ENCODE peak calls at places on chromosome 2, in seven cellular contexts. U is DMS 273 treated with DMSO at 0.1 percent for 48 hours; B is stimulated activated CD8-positive, alpha-beta memory T cell treated with anti-CD3 and anti-CD28 coated beads, Interleukin-15, amount 100 ng/mL, for 24 hours; A is cardiac septum; H is AML-193; S is uterus; V is endothelial cell. T is an unnamed sample.

GRCh38 chr2:11567631-11568031 is 33.8 kb downstream of the GREB1 start:
- DNase-seq in U (no peak), B (no peak), A (no peak), H (no peak), S (peak; percentile 38), V (no peak), T (no peak)

GRCh38 chr2:237885171-237885930 is 25.9 kb downstream of the RAMP1 start:
- DNase-seq in U (no peak), B (no peak), A (no peak), H (no peak), S (peak; percentile 76), V (no peak), T (no peak)

GRCh38 chr2:229728360-229728759 is 14.0 kb upstream of the DNER start:
- DNase-seq in U (no peak), B (no peak), A (no peak), H (no peak), S (no peak), V (no peak), T (no peak)

GRCh38 chr2:73896362-73897239 is 3.8 kb downstream of the ACTG2 start:
- DNase-seq in U (no peak), B (no peak), A (no peak), H (no peak), S (no peak), V (no peak), T (no peak)

GRCh38 chr2:227939271-227940027 is 68.0 kb downstream of the DAW1 start:
- DNase-seq in U (no peak), B (no peak), A (no peak), H (peak; percentile 5), S (no peak), V (no peak), T (peak; percentile 36)

GRCh38 chr2:101776172-101777043 is 78.9 kb downstream of the MAP4K4 start:
- DNase-seq in U (peak; percentile 26), B (no peak), A (no peak), H (no peak), S (no peak), V (peak; percentile 33), T (peak; percentile 54)

GRCh38 chr2:59184281-59185020 is 943.3 kb upstream of the FANCL start:
- DNase-seq in U (no peak), B (no peak), A (no peak), H (no peak), S (no peak), V (no peak), T (no peak)

GRCh38 chr2:18123211-18123570 is 244.7 kb downstream of the KCNS3 start:
- DNase-seq in U (no peak), B (no peak), A (no peak), H (no peak), S (no peak), V (no peak), T (no peak)

GRCh38 chr2:108933691-108934117 is 55.3 kb downstream of the EDAR start:
- DNase-seq in U (no peak), B (no peak), A (no peak), H (no peak), S (no peak), V (no peak), T (no peak)

GRCh38 chr2:14261771-14262170 is 370.7 kb upstream of the LRATD1 start:
- DNase-seq in U (no peak), B (no peak), A (no peak), H (no peak), S (no peak), V (no peak), T (no peak)

GRCh38 chr2:236395067-236395466 is 130.9 kb upstream of the ASB18 start:
- DNase-seq in U (no peak), B (no peak), A (no peak), H (no peak), S (no peak), V (no peak), T (no peak)

GRCh38 chr2:189265696-189266320 is 86.2 kb upstream of the COL5A2 start:
- DNase-seq in U (no peak), B (no peak), A (no peak), H (no peak), S (no peak), V (no peak), T (no peak)

GRCh38 chr2:50895058-50895457 is 136.9 kb downstream of the NRXN1 start:
- DNase-seq in U (no peak), B (no peak), A (no peak), H (no peak), S (no peak), V (no peak), T (no peak)

GRCh38 chr2:127128508-127128907 is 21.6 kb upstream of the BIN1 start:
- DNase-seq in U (no peak), B (no peak), A (no peak), H (no peak), S (no peak), V (no peak), T (no peak)

GRCh38 chr2:172128484-172128883 is 25.8 kb upstream of the DLX2 start:
- DNase-seq in U (no peak), B (no peak), A (no peak), H (no peak), S (no peak), V (no peak), T (no peak)

GRCh38 chr2:207129821-207130220 is 35.9 kb downstream of the KLF7 start:
- DNase-seq in U (peak; percentile 15), B (no peak), A (no peak), H (no peak), S (no peak), V (no peak), T (no peak)

GRCh38 chr2:224901121-224901676 is 141.1 kb downstream of the DOCK10 start:
- DNase-seq in U (no peak), B (no peak), A (no peak), H (no peak), S (no peak), V (no peak), T (no peak)

GRCh38 chr2:42752299-42752698 is 11.6 kb downstream of the OXER1 start:
- DNase-seq in U (no peak), B (no peak), A (no peak), H (peak; percentile 98), S (no peak), V (no peak), T (no peak)

GRCh38 chr2:31401580-31401979 is 13.0 kb downstream of the XDH start:
- DNase-seq in U (no peak), B (no peak), A (no peak), H (no peak), S (no peak), V (no peak), T (no peak)

GRCh38 chr2:226556050-226556449 is 243.6 kb downstream of the IRS1 start:
- DNase-seq in U (no peak), B (no peak), A (no peak), H (no peak), S (no peak), V (no peak), T (no peak)

GRCh38 chr2:20633794-20634259 is 17.1 kb downstream of the HS1BP3 start:
- DNase-seq in U (no peak), B (no peak), A (no peak), H (no peak), S (no peak), V (no peak), T (no peak)

GRCh38 chr2:150528861-150529801 is 41.7 kb upstream of the RND3 start:
- DNase-seq in U (no peak), B (no peak), A (no peak), H (no peak), S (no peak), V (no peak), T (peak; percentile 36)

GRCh38 chr2:135775420-135775819 is 33.8 kb downstream of the UBXN4 start:
- DNase-seq in U (no peak), B (no peak), A (no peak), H (no peak), S (no peak), V (no peak), T (no peak)

GRCh38 chr2:101515512-101515911 is 40.6 kb upstream of the RFX8 start:
- DNase-seq in U (no peak), B (no peak), A (no peak), H (no peak), S (peak; percentile 27), V (no peak), T (no peak)

GRCh38 chr2:36792947-36793346 is 96.4 kb downstream of the VIT start:
- DNase-seq in U (no peak), B (no peak), A (no peak), H (no peak), S (no peak), V (no peak), T (no peak)